ENCODE peak calls at places on chromosomes 12 and 14, in nine cellular contexts. D is right atrium auricular region, H is upper lobe of left lung, L is stomach, B is substantia nigra, N is iPS DF 6.9, M is neural progenitor cell, J is cardiac muscle cell, O is fibroblast of lung. S is an unnamed sample.

GRCh38 chr12:52139579-52140062 is 52.2 kb downstream of the KRT80 start:
- DNase-seq in D (no peak), B (no peak), J (peak), O (no peak), H (no peak), M (peak), L (peak), N (no peak), S (no peak)

GRCh38 chr14:101481557-101481956 is 79.7 kb upstream of the DIO3 start:
- DNase-seq in B (no peak), H (no peak), O (no peak), N (no peak), D (no peak), J (no peak), M (no peak), L (peak), S (no peak)

GRCh38 chr14:20698934-20699333 is 10.4 kb downstream of the ANG start:
- DNase-seq in L (no peak), N (no peak), O (no peak), M (no peak), J (no peak), B (no peak), D (no peak), H (no peak), S (no peak)

GRCh38 chr12:1837541-1838206 is 17.3 kb downstream of the LRTM2 start:
- DNase-seq in L (no peak), H (no peak), O (peak), B (no peak), J (no peak), M (no peak), D (no peak), N (no peak), S (no peak)

GRCh38 chr14:54275997-54276396 is 120.8 kb upstream of the CDKN3 start:
- DNase-seq in M (no peak), O (no peak), L (no peak), H (no peak), N (no peak), B (no peak), J (no peak), D (no peak), S (no peak)

GRCh38 chr12:82996168-82996812 is 309.6 kb downstream of the TMTC2 start:
- DNase-seq in L (no peak), D (no peak), N (no peak), B (no peak), H (no peak), M (no peak), O (peak), J (no peak), S (no peak)

GRCh38 chr12:130288201-130288600 is 49.5 kb upstream of the PIWIL1 start:
- DNase-seq in H (no peak), O (no peak), J (no peak), D (no peak), B (no peak), L (no peak), N (no peak), M (no peak), S (no peak)

GRCh38 chr12:98998697-98999299 is 353.7 kb downstream of the APAF1 start:
- DNase-seq in N (no peak), J (peak), L (no peak), D (no peak), H (no peak), M (peak), B (no peak), O (peak), S (no peak)

GRCh38 chr12:89211456-89211855 is 140.8 kb downstream of the DUSP6 start:
- DNase-seq in O (peak), H (no peak), J (no peak), D (no peak), M (no peak), B (no peak), N (no peak), L (no peak), S (no peak)

GRCh38 chr12:19130224-19131019 is 889 bp downstream of the PLEKHA5 start:
- DNase-seq in O (peak), M (peak), N (no peak), B (no peak), J (peak), H (peak), D (no peak), L (peak), S (no peak)

GRCh38 chr14:104240426-104241157 is 102.2 kb downstream of the KIF26A start:
- DNase-seq in B (no peak), H (no peak), L (peak), D (no peak), O (no peak), N (no peak), M (peak), J (peak), S (no peak)

GRCh38 chr14:90508536-90509254 is 111.9 kb downstream of the CALM1 start:
- DNase-seq in H (no peak), B (no peak), O (no peak), N (no peak), M (no peak), D (no peak), L (peak), J (no peak), S (no peak)

GRCh38 chr12:78115889-78116288 is 285.2 kb downstream of the NAV3 start:
- DNase-seq in O (no peak), D (no peak), J (no peak), L (no peak), B (no peak), N (no peak), H (no peak), M (no peak), S (no peak)

GRCh38 chr12:94954029-94954685 is 49.3 kb downstream of the NDUFA12 start:
- DNase-seq in M (no peak), J (no peak), B (no peak), D (no peak), H (no peak), L (no peak), O (peak), N (no peak), S (no peak)

GRCh38 chr12:91210577-91210976 is 28.0 kb upstream of the DCN start:
- DNase-seq in J (no peak), B (no peak), D (no peak), M (no peak), N (no peak), H (no peak), L (no peak), O (no peak), S (no peak)

GRCh38 chr14:61568572-61569011 is 126.7 kb upstream of the HIF1A start:
- DNase-seq in M (peak), N (no peak), L (peak), J (peak), D (peak), B (no peak), O (no peak), H (peak), S (peak)

GRCh38 chr12:54294152-54294913 is 6.5 kb downstream of the NFE2 start:
- DNase-seq in D (no peak), L (peak), M (peak), N (no peak), J (peak), B (peak), O (no peak), H (no peak), S (peak)

GRCh38 chr12:47112679-47113078 is 32.9 kb upstream of the AMIGO2 start:
- DNase-seq in O (no peak), M (no peak), L (no peak), B (no peak), N (no peak), J (no peak), D (no peak), H (no peak), S (no peak)

GRCh38 chr12:94571556-94571955 is 78.8 kb downstream of the TMCC3 start:
- DNase-seq in N (no peak), B (no peak), L (peak), H (no peak), M (no peak), J (peak), O (peak), D (no peak), S (no peak)

GRCh38 chr12:122079038-122079531 is 529 bp downstream of the MLXIP start:
- DNase-seq in J (no peak), N (no peak), L (peak), D (no peak), B (no peak), H (no peak), O (no peak), M (peak), S (no peak)

GRCh38 chr14:51527073-51527472 is 124.6 kb upstream of the FRMD6 start:
- DNase-seq in B (no peak), N (no peak), J (no peak), L (no peak), M (no peak), O (peak), D (no peak), H (no peak), S (no peak)

GRCh38 chr14:105479438-105480164 is 5.0 kb downstream of the CRIP2 start:
- DNase-seq in D (no peak), M (no peak), O (no peak), H (no peak), J (no peak), B (no peak), L (no peak), N (no peak), S (no peak)

GRCh38 chr14:79136437-79137430 is 966.6 kb downstream of the NRXN3 start:
- DNase-seq in D (no peak), O (peak), L (no peak), M (peak), J (no peak), H (no peak), B (no peak), N (no peak), S (no peak)

GRCh38 chr12:10331642-10332239 is 24.1 kb downstream of the KLRD1 start:
- DNase-seq in M (peak), L (no peak), B (peak), H (no peak), D (no peak), N (no peak), O (peak), J (peak), S (no peak)

GRCh38 chr12:639566-639965 is 23.7 kb downstream of the NINJ2 start:
- DNase-seq in H (no peak), J (no peak), D (no peak), O (no peak), B (no peak), N (no peak), M (no peak), L (no peak), S (no peak)

GRCh38 chr12:632102-632696 is 31.0 kb downstream of the NINJ2 start:
- DNase-seq in O (peak), L (peak), B (no peak), N (no peak), M (peak), J (peak), H (no peak), D (no peak), S (no peak)

GRCh38 chr12:29149691-29150382 is 759 bp downstream of the FAR2 start:
- DNase-seq in N (no peak), O (no peak), H (peak), J (no peak), M (peak), B (no peak), D (no peak), L (no peak), S (no peak)

GRCh38 chr12:41486718-41487117 is 298.6 kb downstream of the PDZRN4 start:
- DNase-seq in B (no peak), N (no peak), L (no peak), O (peak), H (no peak), M (peak), J (no peak), D (no peak), S (no peak)

GRCh38 chr14:62409909-62410308 is 635.3 kb downstream of the KCNH5 start:
- DNase-seq in L (no peak), O (peak), M (no peak), N (no peak), D (no peak), J (no peak), B (no peak), H (no peak), S (no peak)

GRCh38 chr12:78403136-78403535 is 461.4 kb upstream of the SYT1 start:
- DNase-seq in D (no peak), J (no peak), H (no peak), B (no peak), N (no peak), L (no peak), O (peak), M (no peak), S (no peak)

GRCh38 chr12:119500209-119500608 is 93.4 kb upstream of the TMEM233 start:
- DNase-seq in O (no peak), L (no peak), N (no peak), H (no peak), B (no peak), J (no peak), D (no peak), M (no peak), S (no peak)

GRCh38 chr12:110279976-110280783 is 867 bp upstream of the ATP2A2 start:
- DNase-seq in N (no peak), L (peak), O (peak), J (peak), D (peak), H (no peak), M (peak), B (no peak), S (peak)

GRCh38 chr14:53152909-53153701 is at the start of gene DDHD1:
- DNase-seq in H (peak), L (peak), O (peak), J (peak), M (peak), D (peak), B (peak), N (no peak), S (peak)
- H3K27ac ChIP-seq in H (peak), L (peak), O (peak), J (peak), M (peak), D (peak), B (peak), N (no peak), S (peak)

GRCh38 chr12:20438307-20438779 is 70.0 kb downstream of the PDE3A start:
- DNase-seq in N (no peak), M (no peak), D (no peak), L (no peak), J (no peak), H (no peak), B (no peak), O (peak), S (no peak)

GRCh38 chr12:20439634-20440033 is 71.3 kb downstream of the PDE3A start:
- DNase-seq in B (no peak), O (no peak), J (no peak), L (no peak), D (no peak), H (no peak), N (no peak), M (no peak), S (no peak)

GRCh38 chr12:20440408-20440807 is 72.1 kb downstream of the PDE3A start:
- DNase-seq in N (no peak), D (no peak), H (no peak), O (no peak), J (no peak), L (no peak), B (no peak), M (no peak), S (no peak)

GRCh38 chr12:20434993-20435392 is 66.7 kb downstream of the PDE3A start:
- DNase-seq in D (no peak), M (no peak), L (no peak), H (no peak), B (no peak), J (no peak), O (peak), N (no peak), S (no peak)

GRCh38 chr12:20436367-20436766 is 68.0 kb downstream of the PDE3A start:
- DNase-seq in O (peak), L (no peak), B (no peak), H (no peak), J (no peak), D (no peak), M (no peak), N (no peak), S (no peak)
- H3K27ac ChIP-seq in O (no peak), L (no peak), B (no peak), H (no peak), J (no peak), D (peak), M (no peak), N (no peak), S (no peak)

GRCh38 chr14:67461341-67461985 is 27.1 kb downstream of the TMEM229B start:
- DNase-seq in O (no peak), J (no peak), D (no peak), H (no peak), M (no peak), N (no peak), B (no peak), L (no peak), S (no peak)

GRCh38 chr14:67456732-67457131 is 31.8 kb downstream of the TMEM229B start:
- DNase-seq in O (no peak), D (no peak), L (no peak), N (no peak), M (no peak), H (no peak), J (no peak), B (no peak), S (no peak)

GRCh38 chr14:67464377-67464776 is 24.1 kb downstream of the TMEM229B start:
- DNase-seq in H (no peak), L (no peak), N (no peak), D (no peak), B (no peak), M (no peak), J (no peak), O (no peak), S (peak)

GRCh38 chr14:67457782-67458181 is 30.7 kb downstream of the TMEM229B start:
- DNase-seq in M (peak), H (no peak), D (no peak), N (no peak), B (no peak), L (peak), J (peak), O (peak), S (no peak)

DNA sequence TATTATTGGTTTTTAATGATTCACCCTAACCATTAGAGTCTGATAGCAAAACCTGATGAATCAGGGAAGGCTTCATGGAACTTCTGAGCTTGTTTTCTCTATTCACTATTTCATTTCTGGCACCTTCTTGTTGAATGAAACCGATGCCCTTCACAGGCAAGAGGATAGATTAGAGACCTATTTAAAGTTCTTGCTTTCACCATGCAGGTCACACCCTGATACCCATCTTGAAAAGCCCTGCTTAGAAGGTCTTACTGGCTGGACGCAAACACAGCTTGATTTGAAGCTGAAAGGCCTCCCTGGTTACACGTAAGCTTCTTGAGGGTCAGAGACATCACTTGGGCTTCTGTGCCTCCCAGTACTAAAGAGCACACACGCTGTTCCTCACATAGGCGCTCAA is 29.2 kb downstream of the TMEM229B start:
- DNase-seq in M (no peak), J (no peak), O (no peak), B (no peak), H (no peak), L (no peak), D (no peak), N (no peak), S (no peak)
- H3K27ac ChIP-seq in M (no peak), J (no peak), O (no peak), B (no peak), H (no peak), L (no peak), D (peak), N (no peak), S (no peak)

DNA sequence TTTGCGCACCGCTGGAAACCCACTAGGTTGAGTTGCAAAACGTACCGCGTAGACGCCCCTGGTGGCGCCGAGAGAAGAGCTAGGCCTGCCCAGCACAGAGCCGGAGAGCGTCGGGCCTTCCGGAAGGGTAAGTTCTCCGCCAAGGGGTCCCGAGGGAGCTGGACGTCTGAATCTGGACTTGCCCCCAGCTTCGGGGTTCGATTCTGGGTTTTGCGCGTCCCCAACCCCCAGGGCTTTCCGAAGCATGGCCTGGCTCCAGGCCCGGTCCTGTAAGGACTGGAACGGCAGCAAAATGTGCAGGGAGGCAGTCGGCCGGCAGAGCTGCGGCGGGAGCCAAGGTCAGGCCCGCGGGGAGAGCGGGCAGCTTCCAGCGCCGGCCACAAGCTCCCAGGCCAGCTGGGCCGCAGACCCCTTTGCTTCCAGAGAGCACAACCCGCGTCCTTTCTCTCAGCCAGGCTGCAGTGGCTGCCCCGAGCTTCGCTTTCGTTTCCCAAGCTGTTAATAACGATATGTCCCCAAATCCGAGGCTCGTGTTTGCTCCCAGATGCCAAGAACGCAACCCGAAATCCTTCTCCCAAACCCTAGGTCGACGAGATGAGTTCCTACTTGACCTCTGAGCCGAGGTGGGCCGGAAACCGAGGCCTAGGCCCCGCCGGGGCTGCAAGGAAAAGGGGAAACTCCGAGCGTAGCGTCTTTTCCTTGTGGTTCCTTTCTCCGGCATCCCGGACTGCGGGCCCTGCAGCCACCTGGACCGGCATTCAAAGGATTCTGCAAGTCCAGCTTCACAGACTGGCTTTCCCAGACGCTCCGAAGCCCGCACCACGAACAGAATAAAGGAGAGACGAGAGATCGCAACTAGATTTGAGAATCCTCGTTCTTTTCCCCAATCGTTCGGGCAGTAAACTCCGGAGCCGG is 3.2 kb upstream of the TBX5 start:
- DNase-seq in B (no peak), H (peak), L (no peak), O (no peak), J (no peak), N (no peak), D (peak), M (peak), S (no peak)
- H3K27ac ChIP-seq in B (no peak), H (peak), L (no peak), O (peak), J (no peak), N (no peak), D (peak), M (no peak), S (no peak)

DNA sequence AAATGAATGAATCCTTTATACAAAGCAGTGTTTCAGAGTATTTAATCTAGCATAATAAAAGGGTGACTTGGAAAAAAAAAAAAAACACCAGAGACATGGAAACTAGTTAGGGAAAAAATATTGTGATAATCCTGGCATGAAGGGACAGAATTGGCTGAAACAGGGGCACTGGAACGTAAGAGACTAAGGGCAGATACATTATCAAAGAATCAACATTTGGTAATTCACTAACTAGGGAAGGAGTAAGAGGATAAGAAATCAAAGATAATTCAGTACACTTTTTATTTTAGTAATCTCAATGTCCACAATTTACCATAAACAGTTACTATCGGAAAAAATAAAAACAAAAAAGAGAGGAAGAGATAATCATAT is 18.2 kb downstream of the PYM1 start:
- DNase-seq in O (no peak), H (no peak), B (no peak), L (no peak), N (no peak), M (no peak), D (no peak), J (no peak), S (no peak)
- H3K27ac ChIP-seq in O (no peak), H (peak), B (no peak), L (peak), N (no peak), M (peak), D (no peak), J (peak), S (no peak)